ENCODE peak calls at places on chromosomes 1 and 21, in four cellular contexts. One of them, this sample, is unnamed.
A peak's percentile ranks its signal among the peaks of the same experiment; 100 is the strongest.

GRCh38 chr1:167493372-167493771 is 25.0 kb downstream of the CD247 start:
- DNase-seq in fibroblast of lung: no peak
- DNase-seq in fibroblast of mammary gland: no peak
- DNase-seq in suprapubic skin: no peak
- DNase-seq in this sample: no peak

GRCh38 chr1:18354657-18355056 is 126.1 kb upstream of the KLHDC7A start:
- DNase-seq in suprapubic skin: no peak
- DNase-seq in fibroblast of mammary gland: no peak
- DNase-seq in fibroblast of lung: no peak
- DNase-seq in this sample: peak; percentile 70

GRCh38 chr1:186605762-186606350 is 74.4 kb downstream of the PTGS2 start:
- DNase-seq in fibroblast of mammary gland: peak; percentile 73
- DNase-seq in fibroblast of lung: peak; percentile 50
- DNase-seq in suprapubic skin: no peak
- DNase-seq in this sample: peak; percentile 90

GRCh38 chr1:95953005-95953404 is 719.0 kb downstream of the RWDD3 start:
- DNase-seq in suprapubic skin: no peak
- DNase-seq in fibroblast of lung: peak; percentile 10
- DNase-seq in fibroblast of mammary gland: peak; percentile 31
- DNase-seq in this sample: peak; percentile 50

GRCh38 chr1:8200317-8201115 is 117.4 kb upstream of the SLC45A1 start:
- DNase-seq in suprapubic skin: no peak
- DNase-seq in fibroblast of lung: no peak
- DNase-seq in fibroblast of mammary gland: no peak
- DNase-seq in this sample: no peak

GRCh38 chr1:151819951-151820623 is 11.5 kb downstream of the RORC start:
- DNase-seq in fibroblast of lung: no peak
- DNase-seq in suprapubic skin: no peak
- DNase-seq in fibroblast of mammary gland: no peak
- DNase-seq in this sample: no peak

GRCh38 chr1:174413632-174414031 is 34.1 kb upstream of the GPR52 start:
- DNase-seq in fibroblast of mammary gland: peak; percentile 37
- DNase-seq in fibroblast of lung: no peak
- DNase-seq in suprapubic skin: no peak
- DNase-seq in this sample: peak; percentile 10

GRCh38 chr1:208038303-208038702 is 127.4 kb upstream of the CD34 start:
- DNase-seq in fibroblast of mammary gland: no peak
- DNase-seq in suprapubic skin: no peak
- DNase-seq in fibroblast of lung: no peak
- DNase-seq in this sample: no peak

GRCh38 chr1:84689514-84690396 is 506 bp downstream of the SSX2IP start:
- DNase-seq in fibroblast of mammary gland: no peak
- DNase-seq in suprapubic skin: peak; percentile 83
- DNase-seq in fibroblast of lung: peak; percentile 44
- DNase-seq in this sample: peak; percentile 72

GRCh38 chr1:204084247-204084772 is 11.4 kb downstream of the SOX13 start:
- DNase-seq in fibroblast of mammary gland: no peak
- DNase-seq in fibroblast of lung: no peak
- DNase-seq in suprapubic skin: no peak
- DNase-seq in this sample: no peak

GRCh38 chr1:5983361-5984103 is 8.7 kb downstream of the NPHP4 start:
- DNase-seq in fibroblast of mammary gland: peak; percentile 96
- DNase-seq in suprapubic skin: no peak
- DNase-seq in fibroblast of lung: peak; percentile 81
- DNase-seq in this sample: no peak

GRCh38 chr1:20578062-20578461 is 10.8 kb upstream of the CDA start:
- DNase-seq in suprapubic skin: no peak
- DNase-seq in fibroblast of mammary gland: no peak
- DNase-seq in fibroblast of lung: peak; percentile 36
- DNase-seq in this sample: no peak

GRCh38 chr1:5993553-5994510 is 1.6 kb upstream of the NPHP4 start:
- DNase-seq in fibroblast of lung: no peak
- DNase-seq in suprapubic skin: no peak
- DNase-seq in fibroblast of mammary gland: no peak
- DNase-seq in this sample: no peak

GRCh38 chr1:170162385-170163226 is 16.8 kb downstream of the NTMT2 start:
- DNase-seq in fibroblast of lung: peak; percentile 98
- DNase-seq in fibroblast of mammary gland: peak; percentile 97
- DNase-seq in suprapubic skin: no peak
- DNase-seq in this sample: no peak

GRCh38 chr1:170663441-170664282 is at the start of gene PRRX1:
- DNase-seq in fibroblast of mammary gland: peak; percentile 57
- DNase-seq in fibroblast of lung: peak; percentile 43
- DNase-seq in suprapubic skin: no peak
- DNase-seq in this sample: no peak

GRCh38 chr1:76593614-76594013 is 273.7 kb upstream of the ST6GALNAC5 start:
- DNase-seq in fibroblast of mammary gland: no peak
- DNase-seq in suprapubic skin: no peak
- DNase-seq in fibroblast of lung: no peak
- DNase-seq in this sample: no peak

GRCh38 chr1:34929497-34929852 is at the start of gene DLGAP3:
- DNase-seq in fibroblast of mammary gland: no peak
- DNase-seq in suprapubic skin: no peak
- DNase-seq in fibroblast of lung: no peak
- DNase-seq in this sample: peak; percentile 23

GRCh38 chr1:15856888-15857287 is 9.4 kb downstream of the SPEN start:
- DNase-seq in fibroblast of lung: no peak
- DNase-seq in fibroblast of mammary gland: no peak
- DNase-seq in suprapubic skin: no peak
- DNase-seq in this sample: no peak

GRCh38 chr1:147478556-147478955 is 62.7 kb upstream of the BCL9 start:
- DNase-seq in fibroblast of lung: no peak
- DNase-seq in suprapubic skin: no peak
- DNase-seq in fibroblast of mammary gland: no peak
- DNase-seq in this sample: no peak

GRCh38 chr1:32754282-32755097 is 51.9 kb upstream of the SYNC start:
- DNase-seq in suprapubic skin: no peak
- DNase-seq in fibroblast of lung: peak; percentile 60
- DNase-seq in fibroblast of mammary gland: peak; percentile 25
- DNase-seq in this sample: peak; percentile 32

GRCh38 chr1:225371366-225371765 is 56.5 kb downstream of the LBR start:
- DNase-seq in suprapubic skin: no peak
- DNase-seq in fibroblast of lung: no peak
- DNase-seq in fibroblast of mammary gland: no peak
- DNase-seq in this sample: no peak

GRCh38 chr1:202685671-202686070 is 24.6 kb downstream of the SYT2 start:
- DNase-seq in suprapubic skin: no peak
- DNase-seq in fibroblast of lung: no peak
- DNase-seq in fibroblast of mammary gland: no peak
- DNase-seq in this sample: no peak

GRCh38 chr1:156458181-156458503 is 42.4 kb downstream of the MEF2D start:
- DNase-seq in fibroblast of lung: peak; percentile 78
- DNase-seq in fibroblast of mammary gland: peak; percentile 85
- DNase-seq in suprapubic skin: no peak
- DNase-seq in this sample: no peak

DNA sequence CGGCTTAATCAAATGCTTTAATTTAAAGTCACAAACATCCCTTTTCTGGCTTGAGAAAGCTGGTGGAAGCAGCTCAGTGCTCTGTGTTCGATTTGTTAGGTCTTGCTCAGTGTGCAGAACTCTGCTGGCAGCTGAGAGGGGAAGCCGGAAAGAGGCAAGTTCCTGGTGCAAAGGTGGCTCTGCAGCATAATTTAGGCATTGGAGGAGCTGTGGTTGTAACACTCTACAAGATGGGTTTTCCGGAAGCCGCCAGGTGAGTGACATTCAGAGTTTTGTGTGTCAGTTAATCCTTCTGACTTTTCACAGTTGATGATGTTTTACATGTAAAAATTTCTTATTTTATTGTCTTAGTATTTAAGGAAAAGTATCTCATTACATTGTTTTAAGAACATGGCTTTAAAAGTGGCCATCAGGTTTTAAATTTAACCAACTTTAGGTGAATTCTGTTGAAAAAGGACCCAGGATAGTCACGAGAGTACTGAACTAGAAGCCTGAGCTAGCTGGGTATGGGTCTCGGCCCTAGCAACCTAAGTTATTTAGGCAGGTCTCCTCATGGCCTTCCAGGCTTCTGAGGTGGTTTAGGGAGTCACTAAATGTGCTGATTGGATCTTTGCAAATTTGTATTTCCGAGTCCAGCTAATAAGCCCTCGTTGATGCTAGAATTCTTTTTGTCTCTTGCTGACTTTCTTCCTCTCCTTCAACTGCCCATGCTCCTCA is 47.1 kb upstream of the PODN start:
- DNase-seq in suprapubic skin: peak; percentile 84
- DNase-seq in fibroblast of lung: peak; percentile 95
- DNase-seq in fibroblast of mammary gland: peak; percentile 90
- DNase-seq in this sample: peak; percentile 90
- H3K4me3 ChIP-seq in suprapubic skin: peak overlapping the region; percentile 60
- H3K4me3 ChIP-seq in fibroblast of lung: peak overlapping the region; percentile 75
- H3K4me3 ChIP-seq in fibroblast of mammary gland: peak overlapping the region; percentile 71
- H3K4me3 ChIP-seq in this sample: peak overlapping the region; percentile 62

GRCh38 chr1:218711884-218712674 is 366.9 kb downstream of the TGFB2 start:
- DNase-seq in suprapubic skin: no peak
- DNase-seq in fibroblast of lung: peak; percentile 31
- DNase-seq in fibroblast of mammary gland: peak; percentile 93
- DNase-seq in this sample: peak; percentile 40
- H3K4me3 ChIP-seq in suprapubic skin: no peak overlapping the region
- H3K4me3 ChIP-seq in fibroblast of lung: no peak overlapping the region
- H3K4me3 ChIP-seq in fibroblast of mammary gland: no peak overlapping the region
- H3K4me3 ChIP-seq in this sample: no peak overlapping the region

DNA sequence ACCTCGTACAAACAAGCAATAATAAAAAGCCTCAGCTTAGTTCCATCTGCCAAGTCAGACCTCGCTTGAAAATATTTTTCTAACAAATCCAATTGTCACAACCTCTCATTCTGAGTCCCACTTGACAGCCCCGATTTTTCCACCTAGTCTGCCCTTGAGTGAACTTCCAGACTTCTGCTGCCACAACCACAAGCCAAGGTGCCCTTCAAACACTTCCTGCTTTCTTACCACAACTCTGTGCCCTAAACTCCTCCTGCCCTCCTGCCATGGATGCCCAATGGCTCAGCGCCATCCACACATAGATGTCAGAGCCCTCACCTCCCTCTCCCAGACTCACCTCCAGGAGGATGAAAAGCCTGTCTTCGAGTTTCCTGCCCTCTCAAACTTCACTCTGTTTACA is 3.9 kb downstream of the TMPRSS2 start:
- DNase-seq in fibroblast of lung: no peak
- DNase-seq in suprapubic skin: no peak
- DNase-seq in fibroblast of mammary gland: no peak
- DNase-seq in this sample: no peak
- H3K4me3 ChIP-seq in fibroblast of lung: no peak overlapping the region
- H3K4me3 ChIP-seq in suprapubic skin: no peak overlapping the region
- H3K4me3 ChIP-seq in fibroblast of mammary gland: no peak overlapping the region
- H3K4me3 ChIP-seq in this sample: no peak overlapping the region

GRCh38 chr1:201634261-201634660 is 95.3 kb downstream of the NAV1 start:
- DNase-seq in suprapubic skin: no peak
- DNase-seq in fibroblast of mammary gland: peak; percentile 85
- DNase-seq in fibroblast of lung: peak; percentile 64
- DNase-seq in this sample: no peak
- H3K4me3 ChIP-seq in suprapubic skin: no peak overlapping the region
- H3K4me3 ChIP-seq in fibroblast of mammary gland: no peak overlapping the region
- H3K4me3 ChIP-seq in fibroblast of lung: no peak overlapping the region
- H3K4me3 ChIP-seq in this sample: no peak overlapping the region

GRCh38 chr1:102834688-102835320 is 273.5 kb downstream of the COL11A1 start:
- DNase-seq in suprapubic skin: no peak
- DNase-seq in fibroblast of lung: peak; percentile 54
- DNase-seq in fibroblast of mammary gland: peak; percentile 12
- DNase-seq in this sample: no peak
- H3K4me3 ChIP-seq in suprapubic skin: no peak overlapping the region
- H3K4me3 ChIP-seq in fibroblast of lung: no peak overlapping the region
- H3K4me3 ChIP-seq in fibroblast of mammary gland: no peak overlapping the region
- H3K4me3 ChIP-seq in this sample: no peak overlapping the region

GRCh38 chr1:235635938-235636663 is 13.5 kb downstream of the GNG4 start:
- DNase-seq in suprapubic skin: no peak
- DNase-seq in fibroblast of mammary gland: no peak
- DNase-seq in fibroblast of lung: no peak
- DNase-seq in this sample: no peak

GRCh38 chr1:235633220-235633540 is 16.4 kb downstream of the GNG4 start:
- DNase-seq in fibroblast of mammary gland: no peak
- DNase-seq in fibroblast of lung: no peak
- DNase-seq in suprapubic skin: no peak
- DNase-seq in this sample: no peak

GRCh38 chr1:235628316-235629006 is 21.1 kb downstream of the GNG4 start:
- DNase-seq in suprapubic skin: no peak
- DNase-seq in fibroblast of mammary gland: no peak
- DNase-seq in fibroblast of lung: no peak
- DNase-seq in this sample: no peak

GRCh38 chr1:235631816-235632215 is 17.8 kb downstream of the GNG4 start:
- DNase-seq in suprapubic skin: no peak
- DNase-seq in fibroblast of lung: no peak
- DNase-seq in fibroblast of mammary gland: no peak
- DNase-seq in this sample: no peak

GRCh38 chr1:235632538-235633219 is 16.9 kb downstream of the GNG4 start:
- DNase-seq in suprapubic skin: no peak
- DNase-seq in fibroblast of mammary gland: peak; percentile 66
- DNase-seq in fibroblast of lung: peak; percentile 80
- DNase-seq in this sample: peak; percentile 45
- H3K4me3 ChIP-seq in suprapubic skin: peak overlapping the region; percentile 31
- H3K4me3 ChIP-seq in fibroblast of mammary gland: peak overlapping the region; percentile 23
- H3K4me3 ChIP-seq in fibroblast of lung: peak overlapping the region; percentile 53
- H3K4me3 ChIP-seq in this sample: peak overlapping the region; percentile 30

GRCh38 chr21:18151046-18151445 is 93.6 kb upstream of the CHODL start:
- DNase-seq in fibroblast of lung: no peak
- DNase-seq in suprapubic skin: no peak
- DNase-seq in fibroblast of mammary gland: no peak
- DNase-seq in this sample: no peak

GRCh38 chr21:18142639-18143038 is 102.0 kb upstream of the CHODL start:
- DNase-seq in suprapubic skin: no peak
- DNase-seq in fibroblast of lung: no peak
- DNase-seq in fibroblast of mammary gland: no peak
- DNase-seq in this sample: no peak

GRCh38 chr21:18153063-18153462 is 91.6 kb upstream of the CHODL start:
- DNase-seq in fibroblast of mammary gland: no peak
- DNase-seq in fibroblast of lung: no peak
- DNase-seq in suprapubic skin: no peak
- DNase-seq in this sample: peak; percentile 5

GRCh38 chr21:18144341-18144740 is 100.3 kb upstream of the CHODL start:
- DNase-seq in fibroblast of lung: no peak
- DNase-seq in fibroblast of mammary gland: no peak
- DNase-seq in suprapubic skin: no peak
- DNase-seq in this sample: no peak

DNA sequence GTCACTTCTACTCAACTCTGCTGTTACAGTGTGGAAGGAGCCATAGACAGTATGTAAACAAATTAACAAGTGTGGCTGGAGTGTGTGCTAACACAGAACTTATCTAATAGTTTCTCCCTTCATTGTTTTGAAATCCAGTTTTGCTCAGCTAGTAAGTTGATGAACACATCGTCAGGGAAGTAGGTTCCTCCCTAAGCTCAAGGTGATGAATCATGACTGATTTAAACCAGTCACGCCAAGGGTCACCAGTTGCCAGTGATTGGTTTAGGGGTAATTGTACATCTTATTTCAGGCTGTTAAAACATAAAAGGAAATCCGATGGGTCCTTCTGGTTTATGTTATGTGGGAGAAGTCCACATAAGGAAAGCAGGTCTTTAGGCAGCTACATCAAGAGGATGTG is 97.0 kb upstream of the CHODL start:
- DNase-seq in suprapubic skin: no peak
- DNase-seq in fibroblast of mammary gland: no peak
- DNase-seq in fibroblast of lung: no peak
- DNase-seq in this sample: no peak
- H3K4me3 ChIP-seq in suprapubic skin: no peak overlapping the region
- H3K4me3 ChIP-seq in fibroblast of mammary gland: no peak overlapping the region
- H3K4me3 ChIP-seq in fibroblast of lung: no peak overlapping the region
- H3K4me3 ChIP-seq in this sample: no peak overlapping the region

GRCh38 chr1:158153781-158154444 is 26.8 kb upstream of the CD1D start:
- DNase-seq in fibroblast of mammary gland: no peak
- DNase-seq in fibroblast of lung: no peak
- DNase-seq in suprapubic skin: no peak
- DNase-seq in this sample: no peak
- H3K4me3 ChIP-seq in fibroblast of mammary gland: no peak overlapping the region
- H3K4me3 ChIP-seq in fibroblast of lung: no peak overlapping the region
- H3K4me3 ChIP-seq in suprapubic skin: no peak overlapping the region
- H3K4me3 ChIP-seq in this sample: no peak overlapping the region

GRCh38 chr1:219659682-219660081 is 46.8 kb upstream of the ZC3H11B start:
- DNase-seq in suprapubic skin: no peak
- DNase-seq in fibroblast of lung: peak; percentile 85
- DNase-seq in fibroblast of mammary gland: peak; percentile 31
- DNase-seq in this sample: peak; percentile 72
- H3K4me3 ChIP-seq in suprapubic skin: no peak overlapping the region
- H3K4me3 ChIP-seq in fibroblast of lung: no peak overlapping the region
- H3K4me3 ChIP-seq in fibroblast of mammary gland: no peak overlapping the region
- H3K4me3 ChIP-seq in this sample: no peak overlapping the region